ENCODE peak calls at places on chromosomes 5 and 9, in eight cellular contexts. I is endothelial cell, N is AG04450, T is endothelial cell of umbilical vein, E is neural crest cell, M is adrenal gland, W is chondrocyte, J is heart left ventricle. U is an unnamed sample.

GRCh38 chr5:67817652-67818051 is 397.9 kb upstream of the PIK3R1 start:
- DNase-seq in I (no peak), N (no peak), T (no peak), E (no peak), M (no peak), W (no peak), J (peak), U (no peak)

GRCh38 chr9:110700953-110701352 is 32.4 kb downstream of the MUSK start:
- DNase-seq in I (no peak), N (no peak), T (peak), E (no peak), M (no peak), W (no peak), J (no peak), U (no peak)

GRCh38 chr5:96509313-96509712 is 76.3 kb upstream of the PCSK1 start:
- DNase-seq in I (no peak), N (no peak), T (no peak), E (no peak), M (no peak), W (no peak), J (no peak), U (no peak)

GRCh38 chr5:98170994-98171393 is 602.5 kb upstream of the RGMB start:
- DNase-seq in I (no peak), N (no peak), T (no peak), E (no peak), M (no peak), W (no peak), J (no peak), U (no peak)

GRCh38 chr9:89304479-89305188 is 6.4 kb upstream of the CKS2 start:
- DNase-seq in I (no peak), N (no peak), T (no peak), E (no peak), M (no peak), W (no peak), J (no peak), U (no peak)

GRCh38 chr5:141618030-141618803 is 583 bp downstream of the DIAPH1 start:
- DNase-seq in I (peak), N (no peak), T (peak), E (no peak), M (peak), W (no peak), J (peak), U (peak)

GRCh38 chr9:70229579-70229978 is 29.2 kb upstream of the SMC5 start:
- DNase-seq in I (no peak), N (no peak), T (peak), E (no peak), M (no peak), W (no peak), J (no peak), U (no peak)

GRCh38 chr9:63859475-63860215 is 1425.4 kb downstream of the FOXD4L5 start:
- DNase-seq in I (no peak), N (no peak), T (no peak), E (no peak), M (peak), W (peak), J (peak), U (peak)

GRCh38 chr5:110653231-110653970 is 73.1 kb downstream of the TMEM232 start:
- DNase-seq in I (no peak), N (no peak), T (no peak), E (no peak), M (no peak), W (no peak), J (no peak), U (no peak)

GRCh38 chr9:22452415-22453010 is 5.9 kb downstream of the DMRTA1 start:
- DNase-seq in I (peak), N (no peak), T (peak), E (peak), M (no peak), W (no peak), J (peak), U (no peak)

GRCh38 chr9:104276709-104277245 is 182.7 kb downstream of the SMC2 start:
- DNase-seq in I (no peak), N (no peak), T (no peak), E (no peak), M (no peak), W (no peak), J (no peak), U (no peak)

GRCh38 chr9:111037744-111038335 is 430 bp downstream of the LPAR1 start:
- DNase-seq in I (peak), N (no peak), T (no peak), E (peak), M (peak), W (peak), J (peak), U (peak)

GRCh38 chr5:113266227-113266912 is 168.4 kb downstream of the TSSK1B start:
- DNase-seq in I (no peak), N (no peak), T (no peak), E (no peak), M (no peak), W (no peak), J (no peak), U (no peak)

GRCh38 chr5:115641948-115642347 is 16.1 kb upstream of the TMED7 start:
- DNase-seq in I (no peak), N (no peak), T (peak), E (no peak), M (no peak), W (no peak), J (no peak), U (no peak)

GRCh38 chr5:7728076-7728475 is 122.9 kb downstream of the CFAP90 start:
- DNase-seq in I (no peak), N (no peak), T (no peak), E (no peak), M (no peak), W (no peak), J (no peak), U (no peak)

GRCh38 chr9:134804871-134805270 is 75.7 kb upstream of the FCN2 start:
- DNase-seq in I (no peak), N (no peak), T (no peak), E (no peak), M (no peak), W (no peak), J (no peak), U (no peak)

GRCh38 chr5:1511651-1512540 is 11.9 kb downstream of the LPCAT1 start:
- DNase-seq in I (no peak), N (no peak), T (no peak), E (no peak), M (peak), W (peak), J (peak), U (no peak)
- TF ChIP-seq CTCF in I (no peak), N (peak), T (peak), E (no peak), M (no peak), W (peak), J (no peak), U (peak)

GRCh38 chr5:146595088-146595487 is 79.1 kb upstream of the GPR151 start:
- DNase-seq in I (no peak), N (no peak), T (no peak), E (no peak), M (no peak), W (no peak), J (no peak), U (no peak)
- TF ChIP-seq CTCF in I (no peak), N (no peak), T (no peak), E (no peak), M (no peak), W (no peak), J (no peak), U (no peak)

GRCh38 chr5:5699062-5699461 is 276.6 kb downstream of the ICE1 start:
- DNase-seq in I (no peak), N (no peak), T (no peak), E (no peak), M (no peak), W (no peak), J (no peak), U (no peak)
- TF ChIP-seq CTCF in I (peak), N (no peak), T (no peak), E (peak), M (no peak), W (no peak), J (no peak), U (no peak)

GRCh38 chr5:83608122-83608521 is 112.5 kb downstream of the HAPLN1 start:
- DNase-seq in I (peak), N (no peak), T (peak), E (peak), M (peak), W (no peak), J (no peak), U (peak)
- TF ChIP-seq CTCF in I (peak), N (peak), T (peak), E (peak), M (peak), W (peak), J (peak), U (peak)

DNA sequence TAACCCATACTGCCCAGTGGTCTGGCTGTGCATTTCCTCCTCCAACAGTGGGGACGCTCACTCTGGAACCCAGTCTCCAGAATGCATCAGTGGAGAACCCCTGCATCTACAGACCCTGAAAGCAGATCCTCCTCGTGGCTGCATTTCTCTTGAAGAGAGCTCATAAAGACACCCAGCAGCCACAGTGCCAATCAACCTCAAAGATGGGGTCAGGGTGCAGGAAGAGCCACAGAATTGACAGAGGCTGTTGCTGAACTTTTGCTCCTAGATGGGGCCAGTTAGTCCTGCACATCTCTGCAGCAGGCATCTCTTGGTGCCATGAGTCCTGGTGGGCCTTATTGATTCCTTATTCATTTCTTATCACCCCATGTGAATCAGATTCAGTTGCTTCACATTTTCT is 39.6 kb downstream of the ADRB2 start:
- DNase-seq in I (no peak), N (no peak), T (no peak), E (no peak), M (no peak), W (no peak), J (no peak), U (no peak)
- TF ChIP-seq CTCF in I (no peak), N (no peak), T (no peak), E (no peak), M (no peak), W (no peak), J (no peak), U (no peak)

U was measured in GM13976.